ENCODE peak calls at places on chromosomes 2 and 18, in six cellular contexts. One of them, this sample, is unnamed.

GRCh38 chr2:234674781-234675201 is 177.9 kb upstream of the ARL4C start:
- DNase-seq in A549: peak
- DNase-seq in K562: no peak
- DNase-seq in endothelial cell of umbilical vein: no peak
- DNase-seq in GM12878: no peak
- DNase-seq in HepG2: peak
- DNase-seq in this sample: no peak

GRCh38 chr2:124120246-124120645 is 95.2 kb downstream of the CNTNAP5 start:
- DNase-seq in A549: no peak
- DNase-seq in K562: no peak
- DNase-seq in endothelial cell of umbilical vein: no peak
- DNase-seq in GM12878: no peak
- DNase-seq in HepG2: no peak
- DNase-seq in this sample: no peak

GRCh38 chr18:4351005-4351404 is 104.1 kb downstream of the DLGAP1 start:
- DNase-seq in A549: no peak
- DNase-seq in K562: no peak
- DNase-seq in endothelial cell of umbilical vein: no peak
- DNase-seq in GM12878: no peak
- DNase-seq in HepG2: no peak
- DNase-seq in this sample: no peak

GRCh38 chr2:200756618-200757321 is 54.9 kb upstream of the BZW1 start:
- DNase-seq in A549: peak
- DNase-seq in K562: peak
- DNase-seq in endothelial cell of umbilical vein: peak
- DNase-seq in GM12878: no peak
- DNase-seq in HepG2: peak
- DNase-seq in this sample: peak

GRCh38 chr2:185188656-185189055 is 549.9 kb upstream of the FSIP2 start:
- DNase-seq in A549: no peak
- DNase-seq in K562: no peak
- DNase-seq in endothelial cell of umbilical vein: no peak
- DNase-seq in GM12878: no peak
- DNase-seq in HepG2: no peak
- DNase-seq in this sample: no peak

GRCh38 chr18:34122724-34123334 is 101.9 kb downstream of the NOL4 start:
- DNase-seq in A549: peak
- DNase-seq in K562: peak
- DNase-seq in endothelial cell of umbilical vein: peak
- DNase-seq in GM12878: peak
- DNase-seq in HepG2: peak
- DNase-seq in this sample: peak

GRCh38 chr2:157307021-157307420 is 18.6 kb downstream of the ERMN start:
- DNase-seq in A549: no peak
- DNase-seq in K562: no peak
- DNase-seq in endothelial cell of umbilical vein: no peak
- DNase-seq in GM12878: no peak
- DNase-seq in HepG2: no peak
- DNase-seq in this sample: peak

GRCh38 chr2:144320491-144320890 is 199.4 kb downstream of the ZEB2 start:
- DNase-seq in A549: no peak
- DNase-seq in K562: no peak
- DNase-seq in endothelial cell of umbilical vein: peak
- DNase-seq in GM12878: no peak
- DNase-seq in HepG2: no peak
- DNase-seq in this sample: peak

GRCh38 chr18:35553300-35553699 is 28.2 kb upstream of the GALNT1 start:
- DNase-seq in A549: no peak
- DNase-seq in K562: no peak
- DNase-seq in endothelial cell of umbilical vein: no peak
- DNase-seq in GM12878: no peak
- DNase-seq in HepG2: peak
- DNase-seq in this sample: no peak

GRCh38 chr2:230714122-230714453 is 1.4 kb downstream of the CAB39 start:
- DNase-seq in A549: peak
- DNase-seq in K562: peak
- DNase-seq in endothelial cell of umbilical vein: peak
- DNase-seq in GM12878: no peak
- DNase-seq in HepG2: peak
- DNase-seq in this sample: peak

GRCh38 chr2:232850039-232850438 is 20.0 kb upstream of the SNORC start:
- DNase-seq in A549: no peak
- DNase-seq in K562: no peak
- DNase-seq in endothelial cell of umbilical vein: no peak
- DNase-seq in GM12878: no peak
- DNase-seq in HepG2: no peak
- DNase-seq in this sample: no peak

DNA sequence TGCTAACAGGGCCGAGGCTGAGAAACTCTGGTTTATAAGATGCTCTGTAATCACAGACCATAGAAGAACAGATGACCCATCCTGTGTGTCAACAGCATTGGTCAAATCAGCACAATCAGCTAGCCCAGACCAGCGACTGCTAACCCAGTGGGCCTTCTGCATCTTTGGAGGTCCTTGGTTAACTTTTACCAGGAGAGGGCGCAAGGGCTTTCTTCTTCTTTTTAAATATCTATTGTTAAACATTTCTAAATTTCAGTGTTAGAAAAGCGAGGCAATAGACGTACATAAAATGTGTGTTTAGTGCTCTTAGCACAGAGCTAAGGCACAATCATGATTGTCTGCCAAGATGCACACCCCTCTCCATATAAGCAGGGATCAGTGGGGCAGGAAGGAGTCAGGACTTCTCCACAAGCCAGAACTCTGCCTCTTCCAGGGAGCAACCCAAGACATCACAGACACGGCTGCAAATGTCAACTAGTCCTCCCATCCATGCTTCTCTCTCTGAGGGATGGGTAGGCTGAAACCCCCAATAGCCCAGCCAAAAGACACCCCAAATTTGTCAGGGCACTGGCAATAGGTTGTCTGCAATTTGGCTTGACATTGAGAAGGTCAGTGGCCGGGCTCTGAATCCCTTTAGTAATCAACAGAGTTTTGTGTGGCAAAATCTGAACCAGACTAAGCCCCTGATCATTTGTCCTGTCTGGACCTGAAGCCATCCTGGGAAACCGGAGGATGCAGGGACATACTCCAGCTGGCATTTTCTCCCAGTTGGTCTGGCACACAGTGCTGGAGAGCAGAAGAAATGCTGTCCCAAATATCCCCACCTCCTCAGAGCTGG is 188.2 kb downstream of the BCL2 start:
- DNase-seq in A549: peak
- DNase-seq in K562: peak
- DNase-seq in endothelial cell of umbilical vein: peak
- DNase-seq in GM12878: no peak
- DNase-seq in HepG2: peak
- DNase-seq in this sample: peak
- TF ChIP-seq CTCF in A549: peak
- TF ChIP-seq CTCF in K562: peak
- TF ChIP-seq CTCF in endothelial cell of umbilical vein: peak
- TF ChIP-seq CTCF in GM12878: peak
- TF ChIP-seq CTCF in HepG2: peak
- TF ChIP-seq CTCF in this sample: peak

GRCh38 chr2:175003875-175004729 is 1.1 kb downstream of the CHN1 start:
- DNase-seq in A549: peak
- DNase-seq in K562: no peak
- DNase-seq in endothelial cell of umbilical vein: peak
- DNase-seq in GM12878: no peak
- DNase-seq in HepG2: no peak
- DNase-seq in this sample: peak
- TF ChIP-seq MYC in A549: no peak
- TF ChIP-seq MYC in K562: no peak
- TF ChIP-seq MYC in endothelial cell of umbilical vein: no peak
- TF ChIP-seq MYC in GM12878: no peak
- TF ChIP-seq MYC in HepG2: no peak
- TF ChIP-seq MYC in this sample: no peak

GRCh38 chr2:112646791-112647720 is 1.3 kb downstream of the SLC20A1 start:
- DNase-seq in A549: peak
- DNase-seq in K562: peak
- DNase-seq in endothelial cell of umbilical vein: peak
- DNase-seq in GM12878: no peak
- DNase-seq in HepG2: no peak
- DNase-seq in this sample: peak

GRCh38 chr2:112644933-112645395 is 775 bp upstream of the SLC20A1 start:
- DNase-seq in A549: no peak
- DNase-seq in K562: no peak
- DNase-seq in endothelial cell of umbilical vein: peak
- DNase-seq in GM12878: no peak
- DNase-seq in HepG2: no peak
- DNase-seq in this sample: no peak

GRCh38 chr2:112644155-112644932 is 1.4 kb upstream of the SLC20A1 start:
- DNase-seq in A549: peak
- DNase-seq in K562: no peak
- DNase-seq in endothelial cell of umbilical vein: no peak
- DNase-seq in GM12878: no peak
- DNase-seq in HepG2: peak
- DNase-seq in this sample: no peak

GRCh38 chr2:112646102-112646719 is 472 bp downstream of the SLC20A1 start:
- DNase-seq in A549: no peak
- DNase-seq in K562: no peak
- DNase-seq in endothelial cell of umbilical vein: peak
- DNase-seq in GM12878: no peak
- DNase-seq in HepG2: no peak
- DNase-seq in this sample: no peak

GRCh38 chr2:112645396-112646101 is at the start of gene SLC20A1:
- DNase-seq in A549: peak
- DNase-seq in K562: peak
- DNase-seq in endothelial cell of umbilical vein: peak
- DNase-seq in GM12878: peak
- DNase-seq in HepG2: peak
- DNase-seq in this sample: peak
- TF ChIP-seq CTCF in A549: peak
- TF ChIP-seq CTCF in K562: peak
- TF ChIP-seq CTCF in endothelial cell of umbilical vein: peak
- TF ChIP-seq CTCF in GM12878: peak
- TF ChIP-seq CTCF in HepG2: peak
- TF ChIP-seq CTCF in this sample: peak

DNA sequence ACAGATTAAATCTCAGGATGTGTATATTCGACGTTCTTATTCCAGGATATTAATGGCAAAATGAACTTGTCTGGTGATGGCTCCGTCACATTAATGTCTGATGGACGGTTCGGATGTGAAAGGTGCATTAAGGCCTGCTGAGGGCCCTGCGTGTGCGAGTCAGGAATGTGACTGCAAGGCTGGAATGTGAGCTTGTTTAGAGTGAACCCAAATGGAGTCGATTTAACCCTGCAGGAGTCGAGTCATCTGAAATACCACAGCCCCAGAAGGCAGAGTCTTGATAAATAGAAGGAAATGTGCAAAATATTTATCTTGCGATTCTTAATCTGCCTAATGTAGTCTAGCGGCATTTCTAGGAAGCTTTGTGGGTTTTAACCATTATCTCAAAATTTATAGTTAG is 44.3 kb downstream of the RDH14 start:
- DNase-seq in A549: no peak
- DNase-seq in K562: no peak
- DNase-seq in endothelial cell of umbilical vein: no peak
- DNase-seq in GM12878: no peak
- DNase-seq in HepG2: no peak
- DNase-seq in this sample: no peak
- TF ChIP-seq MYC in A549: no peak
- TF ChIP-seq MYC in K562: no peak
- TF ChIP-seq MYC in endothelial cell of umbilical vein: no peak
- TF ChIP-seq MYC in GM12878: no peak
- TF ChIP-seq MYC in HepG2: no peak
- TF ChIP-seq MYC in this sample: no peak

GRCh38 chr18:12599966-12600365 is 57.9 kb downstream of the SPIRE1 start:
- DNase-seq in A549: no peak
- DNase-seq in K562: no peak
- DNase-seq in endothelial cell of umbilical vein: no peak
- DNase-seq in GM12878: no peak
- DNase-seq in HepG2: no peak
- DNase-seq in this sample: no peak

GRCh38 chr18:12599543-12599942 is 58.4 kb downstream of the SPIRE1 start:
- DNase-seq in A549: no peak
- DNase-seq in K562: no peak
- DNase-seq in endothelial cell of umbilical vein: no peak
- DNase-seq in GM12878: no peak
- DNase-seq in HepG2: no peak
- DNase-seq in this sample: no peak

GRCh38 chr18:12606592-12607315 is 51.2 kb downstream of the SPIRE1 start:
- DNase-seq in A549: peak
- DNase-seq in K562: no peak
- DNase-seq in endothelial cell of umbilical vein: peak
- DNase-seq in GM12878: no peak
- DNase-seq in HepG2: peak
- DNase-seq in this sample: peak

GRCh38 chr18:12608292-12608691 is 49.6 kb downstream of the SPIRE1 start:
- DNase-seq in A549: no peak
- DNase-seq in K562: no peak
- DNase-seq in endothelial cell of umbilical vein: peak
- DNase-seq in GM12878: no peak
- DNase-seq in HepG2: peak
- DNase-seq in this sample: no peak

GRCh38 chr18:12604445-12605007 is 53.4 kb downstream of the SPIRE1 start:
- DNase-seq in A549: no peak
- DNase-seq in K562: no peak
- DNase-seq in endothelial cell of umbilical vein: no peak
- DNase-seq in GM12878: no peak
- DNase-seq in HepG2: no peak
- DNase-seq in this sample: no peak
- TF ChIP-seq CTCF in A549: no peak
- TF ChIP-seq CTCF in K562: peak
- TF ChIP-seq CTCF in endothelial cell of umbilical vein: no peak
- TF ChIP-seq CTCF in GM12878: no peak
- TF ChIP-seq CTCF in HepG2: no peak
- TF ChIP-seq CTCF in this sample: no peak